ENCODE peak calls at places on chromosomes 2 and 18, in five cellular contexts. O is heart left ventricle, D is right lobe of liver, C is prostate gland, T is breast epithelium. U is an unnamed sample. For H3K4me1, the result is how much of the 10 kb centered on the place peaks cover.

GRCh38 chr2:112031473-112031872 is 23.6 kb upstream of the TMEM87B start:
- DNase-seq in C (no peak), D (no peak), T (no peak), O (no peak), U (peak)

GRCh38 chr2:159903404-159904126 is 105.6 kb upstream of the CD302 start:
- DNase-seq in D (peak), T (no peak), C (no peak), O (peak), U (peak)

GRCh38 chr2:202016579-202017227 is 17.0 kb upstream of the FZD7 start:
- DNase-seq in T (no peak), C (peak), O (peak), D (no peak), U (no peak)

GRCh38 chr18:634551-635045 is 22.9 kb upstream of the TYMS start:
- DNase-seq in D (no peak), C (no peak), T (no peak), O (no peak), U (no peak)

GRCh38 chr2:228728961-228729360 is 542.1 kb downstream of the PID1 start:
- DNase-seq in D (no peak), T (no peak), O (no peak), C (no peak), U (no peak)

GRCh38 chr2:227411320-227411989 is 23.7 kb upstream of the SCYGR1 start:
- DNase-seq in C (no peak), D (no peak), T (no peak), O (no peak), U (no peak)

GRCh38 chr2:127083819-127084503 is 23.0 kb downstream of the BIN1 start:
- DNase-seq in D (peak), T (peak), O (no peak), C (peak), U (peak)

GRCh38 chr2:168934826-168935225 is 33.7 kb downstream of the G6PC2 start:
- DNase-seq in O (no peak), C (no peak), D (no peak), T (no peak), U (no peak)

GRCh38 chr18:497688-498087 is 2.8 kb downstream of the COLEC12 start:
- DNase-seq in D (no peak), O (no peak), T (no peak), C (no peak), U (no peak)

GRCh38 chr2:240139666-240140393 is 628 bp downstream of the OTOS start:
- DNase-seq in D (no peak), T (peak), O (peak), C (no peak), U (peak)

DNA sequence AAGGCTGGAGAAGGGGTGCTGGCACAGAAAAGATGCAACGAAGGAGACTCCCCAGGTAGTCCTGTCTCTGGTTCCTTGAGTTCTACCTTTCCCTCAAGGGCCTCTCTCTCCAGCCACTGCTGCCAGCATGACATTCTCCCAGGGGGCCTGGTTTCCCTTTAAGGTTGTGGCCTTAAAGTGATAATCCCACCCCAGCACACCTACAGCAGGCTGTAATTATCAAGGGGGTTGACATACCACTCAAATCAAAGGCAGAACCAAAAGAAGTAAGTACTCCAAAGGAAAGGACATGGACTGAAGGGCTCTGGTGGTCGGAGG is 127.4 kb upstream of the MSH6 start:
- DNase-seq in C (no peak), T (no peak), D (no peak), O (no peak), U (no peak)
- TF ChIP-seq POLR2A in C (no peak), T (no peak), D (no peak), O (no peak), U (no peak)

DNA sequence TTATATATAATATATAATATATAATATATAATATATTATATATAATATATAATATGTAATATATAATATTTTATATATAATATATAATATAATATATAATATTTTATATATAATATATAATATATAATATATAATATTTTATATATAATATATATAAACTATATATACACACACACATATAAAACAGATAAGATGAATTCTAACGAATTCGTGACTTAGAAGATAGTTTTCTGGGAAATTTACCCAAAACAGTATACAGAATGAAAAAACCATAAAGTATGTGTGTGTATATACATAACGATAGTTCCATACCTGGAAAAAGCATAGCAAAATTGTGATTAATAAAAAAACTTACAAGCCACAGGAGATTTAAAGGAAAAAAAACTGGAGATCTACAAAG is 80.6 kb downstream of the THADA start:
- DNase-seq in O (no peak), D (no peak), C (no peak), T (no peak), U (no peak)
- H3K4me1 ChIP-seq in O (half or more), D (under half), C (under half), T (under half), U (under half)

DNA sequence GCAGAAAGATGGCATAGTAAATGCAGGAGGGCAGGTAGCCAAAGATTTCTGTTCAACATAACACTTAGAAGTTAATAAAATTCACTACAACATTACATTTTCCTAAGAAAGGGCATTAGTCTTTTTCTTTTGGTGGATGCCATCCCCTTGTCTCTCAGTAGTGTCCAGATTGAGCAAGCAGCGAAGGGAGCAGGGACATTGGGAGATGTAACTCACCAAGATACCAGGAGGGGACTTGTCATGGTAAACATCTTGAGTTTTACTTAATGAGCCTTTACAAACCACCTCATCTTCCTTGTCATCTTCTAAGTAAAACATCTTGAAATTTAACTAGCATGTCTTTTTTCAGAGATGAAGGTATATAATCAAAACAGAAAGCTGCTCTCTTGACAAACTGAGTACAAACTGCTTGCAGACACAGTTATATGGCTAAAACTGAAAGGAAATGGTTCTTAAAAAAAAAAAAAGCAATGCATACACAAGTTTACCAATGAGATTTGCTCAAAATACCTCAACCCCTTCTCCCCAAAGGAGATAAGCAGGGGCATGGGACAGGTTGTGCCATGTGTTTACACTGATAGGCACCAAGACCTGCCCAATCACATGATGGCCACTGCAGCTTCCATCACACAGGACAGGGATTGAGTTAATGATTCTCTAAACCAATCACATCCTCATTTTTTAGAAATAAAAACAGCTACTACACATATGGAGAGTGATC is 30.3 kb downstream of the LPIN2 start:
- DNase-seq in D (peak), C (no peak), T (no peak), O (no peak), U (no peak)
- H3K4me3 ChIP-seq in D (peak), C (no peak), T (no peak), O (no peak), U (no peak)

GRCh38 chr2:210459407-210459806 is 17.2 kb downstream of the LANCL1 start:
- DNase-seq in D (no peak), O (no peak), C (no peak), T (no peak), U (no peak)
- TF ChIP-seq POLR2A in D (no peak), O (no peak), C (no peak), T (no peak), U (no peak)

U was measured in thyroid gland.